ENCODE peak calls at places on chromosomes 12 and 14, in seven cellular contexts. T is WTC11, X is AG04450, W is nephron progenitor cell, R is cardiac fibroblast, U is lower leg skin, Y is A673. N is an unnamed sample.

GRCh38 chr12:18747960-18748359 is 10.0 kb downstream of the CAPZA3 start:
- DNase-seq in Y (no peak), T (no peak), R (peak; percentile 91), U (no peak), W (no peak), X (peak; percentile 77), N (no peak)

GRCh38 chr12:108728820-108729611 is 2.3 kb downstream of the CORO1C start:
- DNase-seq in W (no peak), T (no peak), X (no peak), U (no peak), R (no peak), Y (no peak), N (no peak)

GRCh38 chr12:129844662-129845061 is 59.2 kb downstream of the TMEM132D start:
- DNase-seq in T (no peak), R (no peak), Y (no peak), U (no peak), X (no peak), W (no peak), N (no peak)

GRCh38 chr12:77042834-77043233 is 22.5 kb downstream of the E2F7 start:
- DNase-seq in U (no peak), Y (no peak), T (no peak), X (no peak), W (no peak), R (no peak), N (no peak)

GRCh38 chr12:5434647-5434968 is 2.7 kb downstream of the NTF3 start:
- DNase-seq in T (no peak), X (no peak), W (no peak), U (peak; percentile 83), R (no peak), Y (no peak), N (no peak)

GRCh38 chr12:116659771-116660481 is 77.9 kb downstream of the SPRING1 start:
- DNase-seq in R (no peak), W (no peak), T (no peak), Y (no peak), X (no peak), U (peak; percentile 46), N (no peak)

GRCh38 chr14:103696027-103696402 is 19.2 kb downstream of the XRCC3 start:
- DNase-seq in W (no peak), T (no peak), X (no peak), U (no peak), Y (no peak), R (no peak), N (no peak)

GRCh38 chr12:1766110-1766509 is 54.3 kb upstream of the LRTM2 start:
- DNase-seq in T (no peak), U (no peak), W (no peak), Y (no peak), X (no peak), R (no peak), N (no peak)

GRCh38 chr14:85528882-85529585 is 910 bp upstream of the FLRT2 start:
- DNase-seq in W (no peak), Y (peak; percentile 61), U (peak; percentile 86), R (peak; percentile 78), T (no peak), X (no peak), N (no peak)

DNA sequence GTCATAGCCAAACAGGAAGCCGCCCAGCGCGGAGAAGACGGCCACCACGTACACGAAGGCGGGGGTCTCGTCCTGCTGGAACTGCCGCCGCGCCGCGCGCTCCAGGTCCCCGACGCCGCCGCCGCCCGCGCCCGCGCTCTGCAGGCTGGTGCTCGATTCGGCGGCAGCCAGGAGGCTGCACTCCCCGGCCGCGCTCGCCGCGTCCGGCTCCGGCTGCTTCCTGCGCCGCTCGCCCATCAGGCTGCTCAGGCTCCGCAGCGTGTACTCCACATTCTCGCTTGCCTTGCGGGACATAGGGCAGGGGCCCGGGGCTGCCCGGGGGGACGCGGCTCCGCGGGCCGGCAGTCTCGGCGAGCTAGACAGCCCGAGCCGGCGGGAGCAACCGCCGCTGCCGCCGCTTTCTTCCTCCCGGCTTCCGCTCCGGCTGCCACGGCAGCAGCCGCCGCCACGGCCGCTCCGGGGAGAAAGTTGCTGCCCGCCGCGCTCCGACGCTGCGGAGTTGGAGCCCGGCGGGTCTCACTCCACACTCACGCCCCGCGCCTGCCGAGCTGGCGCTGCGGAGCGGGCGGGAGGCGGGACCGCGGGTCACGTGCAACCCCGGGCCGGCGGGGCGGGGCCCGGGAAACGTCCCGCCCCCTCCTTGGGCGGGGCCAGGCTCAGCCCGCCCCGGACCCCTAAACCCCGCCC is at the start of gene SLC2A13:
- DNase-seq in W (peak; percentile 81), Y (peak; percentile 81), R (peak; percentile 78), T (peak; percentile 74), U (peak; percentile 93), X (peak; percentile 18), N (peak; percentile 76)
- TF ChIP-seq CTCF in W (no peak), Y (no peak), R (no peak), T (no peak), U (no peak), X (no peak), N (no peak)

GRCh38 chr12:120642086-120642485 is 1.7 kb downstream of the CABP1 start:
- DNase-seq in X (no peak), Y (no peak), T (no peak), U (no peak), W (no peak), R (no peak), N (no peak)
- TF ChIP-seq CTCF in X (no peak), Y (no peak), T (no peak), U (no peak), W (no peak), R (no peak), N (no peak)

GRCh38 chr14:90783344-90783743 is 32.9 kb downstream of the TTC7B start:
- DNase-seq in X (no peak), U (no peak), T (no peak), W (no peak), Y (no peak), R (no peak), N (no peak)

GRCh38 chr14:90788031-90788430 is 28.2 kb downstream of the TTC7B start:
- DNase-seq in Y (no peak), R (no peak), X (no peak), T (no peak), W (no peak), U (peak; percentile 77), N (no peak)

GRCh38 chr14:90785876-90786450 is 30.3 kb downstream of the TTC7B start:
- DNase-seq in X (no peak), R (no peak), U (peak; percentile 68), T (no peak), W (no peak), Y (no peak), N (no peak)

GRCh38 chr14:90784621-90785270 is 31.5 kb downstream of the TTC7B start:
- DNase-seq in R (no peak), X (no peak), T (no peak), U (peak; percentile 21), W (no peak), Y (no peak), N (no peak)

DNA sequence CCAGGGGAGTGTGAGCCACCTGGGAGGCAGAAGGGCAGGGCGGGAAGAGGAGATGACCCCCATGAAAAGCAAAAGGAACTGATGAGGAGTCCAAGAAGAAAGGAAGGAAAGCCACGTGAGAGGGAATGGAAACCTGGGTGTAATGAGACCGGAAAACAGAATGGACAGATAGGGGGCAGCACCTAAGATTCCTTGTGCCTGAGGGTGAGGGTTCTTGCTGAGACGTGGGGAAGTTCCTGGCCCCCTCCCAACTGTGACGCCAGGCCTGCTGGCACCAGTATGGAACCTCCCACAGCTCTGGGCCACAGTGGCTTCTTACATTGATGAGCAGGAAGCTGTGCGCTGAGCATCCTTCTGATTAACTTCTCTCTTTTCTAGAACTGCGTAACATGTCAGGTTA is 30.8 kb downstream of the TTC7B start:
- DNase-seq in U (peak; percentile 87), R (peak; percentile 68), Y (peak; percentile 76), X (no peak), T (peak; percentile 33), W (no peak), N (no peak)
- TF ChIP-seq CTCF in U (no peak), R (peak; percentile 14), Y (peak; percentile 57), X (peak; percentile 16), T (no peak), W (no peak), N (no peak)

GRCh38 chr14:95980402-95980801 is 58.8 kb upstream of the C14orf132 start:
- DNase-seq in T (no peak), R (no peak), X (no peak), W (no peak), U (no peak), Y (no peak), N (no peak)

GRCh38 chr14:95984206-95984605 is 55.0 kb upstream of the C14orf132 start:
- DNase-seq in W (no peak), R (no peak), T (no peak), U (no peak), X (no peak), Y (no peak), N (no peak)

GRCh38 chr14:95981939-95982338 is 57.2 kb upstream of the C14orf132 start:
- DNase-seq in R (no peak), U (no peak), T (no peak), W (peak; percentile 27), Y (no peak), X (no peak), N (no peak)

DNA sequence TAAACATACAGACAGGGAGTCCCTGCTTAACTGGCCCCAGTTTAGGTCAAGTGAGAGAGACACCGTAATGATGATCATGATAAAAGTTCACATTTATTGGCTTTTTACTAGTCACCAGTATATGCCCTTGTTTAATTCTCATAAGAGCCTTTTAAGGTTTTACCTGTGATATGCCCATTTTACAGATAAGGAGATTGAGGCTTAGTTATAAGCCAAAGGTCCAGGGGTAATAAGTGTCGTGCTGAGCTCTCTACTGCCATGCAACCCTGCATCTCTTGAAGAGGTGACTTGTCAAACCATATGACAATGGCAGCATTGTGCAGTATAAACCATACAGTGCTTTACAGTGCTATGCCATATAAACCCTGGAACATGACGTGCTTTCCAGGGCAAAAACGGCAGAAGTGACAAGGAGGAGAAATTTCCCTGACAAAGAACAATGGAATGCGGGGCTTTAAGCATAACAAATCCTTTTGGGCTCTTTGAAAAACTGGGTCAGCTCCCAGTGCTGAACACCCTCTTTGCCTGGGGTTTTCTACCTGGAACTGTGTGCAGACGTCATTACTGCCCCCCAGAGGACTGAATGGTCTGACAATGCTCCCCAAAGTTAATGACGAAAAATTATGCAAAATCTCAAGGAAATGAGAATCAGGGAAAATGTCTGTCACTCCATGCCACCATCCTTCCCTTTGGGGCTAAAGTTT is 59.7 kb upstream of the C14orf132 start:
- DNase-seq in Y (peak; percentile 10), X (no peak), U (no peak), R (no peak), W (no peak), T (peak; percentile 52), N (no peak)
- TF ChIP-seq CTCF in Y (peak; percentile 38), X (peak; percentile 12), U (no peak), R (no peak), W (peak; percentile 17), T (no peak), N (no peak)

GRCh38 chr12:106709068-106709511 is 65.4 kb upstream of the RIC8B start:
- DNase-seq in R (no peak), U (peak; percentile 6), Y (no peak), W (no peak), T (peak; percentile 19), X (no peak), N (no peak)
- TF ChIP-seq CTCF in R (no peak), U (no peak), Y (no peak), W (no peak), T (no peak), X (no peak), N (no peak)

DNA sequence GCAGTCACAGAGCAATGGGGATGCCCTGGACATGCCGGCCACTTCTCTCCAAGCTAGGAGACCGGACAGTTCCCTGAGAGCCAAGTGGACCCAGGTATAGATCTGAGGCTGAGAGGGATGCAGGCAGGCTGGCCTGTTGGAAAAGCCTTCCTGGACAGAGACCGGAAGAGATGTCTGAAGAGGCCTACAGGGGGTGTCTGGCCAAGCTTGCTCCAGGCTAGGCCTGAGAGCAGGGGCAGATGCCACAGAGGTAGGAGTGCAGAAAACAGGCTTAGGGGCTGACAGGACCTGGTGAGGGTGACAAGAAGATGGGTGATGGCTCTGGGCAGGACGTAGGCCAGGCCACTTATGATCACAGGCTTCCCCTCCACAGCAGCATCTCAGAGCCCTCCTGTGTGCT is 30.2 kb downstream of the ARL6IP4 start:
- DNase-seq in Y (no peak), X (no peak), R (no peak), U (no peak), T (no peak), W (no peak), N (no peak)
- TF ChIP-seq CTCF in Y (no peak), X (no peak), R (no peak), U (no peak), T (no peak), W (no peak), N (no peak)

N was measured in activated B cell treated with CpG ODN at 0.5 μM for 24 hours.